ENCODE peak calls at places on chromosomes 16 and 17, in ten cellular contexts. E, S, Q, N, D, U, Z, W, B and Y are unnamed samples.

GRCh38 chr16:54780266-54780665 is 150.4 kb upstream of the IRX5 start:
- DNase-seq in E (no peak), S (no peak), Q (no peak), N (no peak), D (no peak), U (no peak), Z (no peak), W (no peak), B (no peak), Y (no peak)

GRCh38 chr16:75389096-75389692 is 44.1 kb downstream of the CFDP1 start:
- DNase-seq in E (no peak), S (no peak), Q (no peak), N (no peak), D (no peak), U (no peak), Z (no peak), W (no peak), B (no peak), Y (no peak)

GRCh38 chr16:12318661-12319463 is 342.3 kb downstream of the SNX29 start:
- DNase-seq in E (no peak), S (no peak), Q (no peak), N (no peak), D (no peak), U (no peak), Z (no peak), W (no peak), B (no peak), Y (no peak)

GRCh38 chr17:4101127-4101798 is 41.6 kb downstream of the ZZEF1 start:
- DNase-seq in E (peak), S (peak), Q (no peak), N (no peak), D (no peak), U (no peak), Z (no peak), W (no peak), B (peak), Y (no peak)

GRCh38 chr16:82070656-82071369 is 35.8 kb downstream of the HSD17B2 start:
- DNase-seq in E (no peak), S (peak), Q (no peak), N (no peak), D (no peak), U (no peak), Z (no peak), W (no peak), B (peak), Y (no peak)

GRCh38 chr17:35171834-35172233 is 22.4 kb downstream of the SLC35G3 start:
- DNase-seq in E (no peak), S (no peak), Q (no peak), N (no peak), D (no peak), U (no peak), Z (no peak), W (no peak), B (no peak), Y (no peak)

GRCh38 chr16:72939247-72939646 is 108.7 kb downstream of the ZFHX3 start:
- DNase-seq in E (peak), S (peak), Q (no peak), N (no peak), D (peak), U (no peak), Z (no peak), W (no peak), B (no peak), Y (no peak)

GRCh38 chr17:39949028-39949427 is 13.8 kb upstream of the GSDMA start:
- DNase-seq in E (no peak), S (no peak), Q (no peak), N (no peak), D (no peak), U (no peak), Z (no peak), W (no peak), B (no peak), Y (no peak)

GRCh38 chr16:81469710-81470481 is 25.3 kb downstream of the CMIP start:
- DNase-seq in E (peak), S (no peak), Q (no peak), N (no peak), D (no peak), U (peak), Z (no peak), W (no peak), B (no peak), Y (no peak)